ENCODE peak calls at places on chromosomes 13 and 19, in nine cellular contexts. Y is fibroblast of pulmonary artery; E is Calu3; B is DND-41; S is AG04449; F is mesothelial cell of epicardium; G is CD4-positive, alpha-beta T cell; I is foreskin fibroblast; U is A673. J is an unnamed sample.

GRCh38 chr19:19624032-19624570 is 3.9 kb downstream of the LPAR2 start:
- DNase-seq in Y (no peak), E (no peak), B (no peak), S (no peak), F (no peak), G (no peak), I (no peak), U (no peak), J (no peak)

GRCh38 chr13:98475521-98475920 is 101.4 kb downstream of the STK24 start:
- DNase-seq in Y (no peak), E (peak), B (no peak), S (no peak), F (no peak), G (no peak), I (no peak), U (no peak), J (no peak)

GRCh38 chr19:11446652-11447301 is 11.3 kb downstream of the PRKCSH start:
- DNase-seq in Y (peak), E (peak), B (peak), S (no peak), F (no peak), G (peak), I (no peak), U (peak), J (peak)

GRCh38 chr19:46271488-46272197 is 25.2 kb upstream of the HIF3A start:
- DNase-seq in Y (peak), E (no peak), B (no peak), S (peak), F (no peak), G (no peak), I (peak), U (no peak), J (no peak)

GRCh38 chr19:13208131-13208963 is 58.1 kb downstream of the IER2 start:
- DNase-seq in Y (peak), E (no peak), B (no peak), S (peak), F (no peak), G (peak), I (peak), U (peak), J (peak)

GRCh38 chr13:106118996-106119395 is 416.5 kb downstream of the EFNB2 start:
- DNase-seq in Y (peak), E (no peak), B (no peak), S (no peak), F (no peak), G (no peak), I (no peak), U (no peak), J (no peak)

GRCh38 chr19:5578094-5578846 is 10.5 kb upstream of the TINCR start:
- DNase-seq in Y (peak), E (peak), B (peak), S (no peak), F (peak), G (peak), I (peak), U (peak), J (peak)

GRCh38 chr13:113209880-113210421 is 538 bp downstream of the CUL4A start:
- DNase-seq in Y (peak), E (peak), B (peak), S (no peak), F (peak), G (peak), I (no peak), U (peak), J (peak)

GRCh38 chr19:57068921-57069697 is 50.7 kb upstream of the USP29 start:
- DNase-seq in Y (no peak), E (no peak), B (peak), S (no peak), F (no peak), G (no peak), I (no peak), U (peak), J (no peak)
- TF ChIP-seq CTCF in Y (no peak), E (peak), B (peak), S (no peak), F (no peak), G (no peak), I (no peak), U (peak), J (no peak)

GRCh38 chr13:110444226-110444653 is 117.3 kb downstream of the RAB20 start:
- DNase-seq in Y (peak), E (peak), B (no peak), S (no peak), F (no peak), G (no peak), I (peak), U (no peak), J (no peak)
- TF ChIP-seq CTCF in Y (peak), E (no peak), B (peak), S (no peak), F (no peak), G (no peak), I (peak), U (no peak), J (no peak)

DNA sequence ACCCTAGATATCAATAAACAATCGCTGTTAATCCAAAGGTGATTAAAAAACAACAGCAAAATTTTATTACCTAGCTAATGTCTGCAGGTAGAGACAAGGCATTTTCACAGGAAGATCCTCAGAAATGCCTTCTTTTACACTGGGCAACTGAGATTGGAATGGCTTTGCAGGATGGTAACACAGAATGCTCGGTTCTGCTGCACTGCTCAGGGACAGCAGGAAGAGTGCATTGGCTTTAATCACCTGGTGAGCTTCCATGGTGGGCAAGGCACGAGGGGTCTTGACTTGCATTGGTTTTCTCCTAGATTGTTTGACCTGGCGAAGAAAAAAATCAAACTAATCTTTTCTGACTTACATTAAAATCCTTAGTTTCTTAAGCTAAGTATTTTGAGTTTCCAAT is 68.3 kb upstream of the FBXL3 start:
- DNase-seq in Y (no peak), E (no peak), B (no peak), S (no peak), F (no peak), G (no peak), I (no peak), U (no peak), J (no peak)
- TF ChIP-seq CTCF in Y (no peak), E (no peak), B (no peak), S (no peak), F (no peak), G (no peak), I (no peak), U (no peak), J (no peak)

DNA sequence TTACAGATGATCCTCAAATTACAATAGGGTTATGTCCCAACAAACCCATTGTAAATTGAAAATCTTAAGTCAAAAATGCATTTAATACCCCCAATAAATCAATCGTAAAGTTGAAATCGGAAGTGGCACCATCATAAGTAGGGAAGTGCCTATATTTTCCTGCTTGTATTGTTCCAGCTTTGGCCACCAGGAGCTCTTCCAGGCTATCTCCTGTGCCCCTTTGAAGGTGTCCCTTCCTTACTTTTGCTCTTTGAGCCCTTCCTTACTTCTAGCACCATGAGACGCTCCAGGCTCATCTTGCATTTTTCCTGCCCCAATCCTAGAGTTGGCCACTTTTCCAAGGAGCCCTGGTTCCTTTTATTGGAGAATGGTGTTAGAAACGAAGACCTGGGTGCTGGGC is 163.0 kb upstream of the TSC22D1 start:
- DNase-seq in Y (no peak), E (no peak), B (no peak), S (no peak), F (no peak), G (no peak), I (no peak), U (no peak), J (no peak)
- TF ChIP-seq CTCF in Y (peak), E (no peak), B (no peak), S (no peak), F (no peak), G (no peak), I (no peak), U (peak), J (no peak)

GRCh38 chr13:85970727-85971126 is 171.5 kb upstream of the SLITRK6 start:
- DNase-seq in Y (peak), E (no peak), B (no peak), S (no peak), F (no peak), G (no peak), I (no peak), U (peak), J (no peak)
- TF ChIP-seq CTCF in Y (peak), E (no peak), B (no peak), S (no peak), F (peak), G (no peak), I (no peak), U (peak), J (no peak)

GRCh38 chr19:51688665-51689571 is 4.2 kb upstream of the SPACA6 start:
- DNase-seq in Y (peak), E (peak), B (no peak), S (peak), F (peak), G (no peak), I (peak), U (peak), J (no peak)
- TF ChIP-seq CTCF in Y (no peak), E (no peak), B (no peak), S (no peak), F (no peak), G (no peak), I (no peak), U (no peak), J (no peak)

GRCh38 chr19:44092108-44092507 is 2.1 kb upstream of the ZNF224 start:
- DNase-seq in Y (no peak), E (no peak), B (no peak), S (no peak), F (no peak), G (no peak), I (no peak), U (no peak), J (no peak)

GRCh38 chr19:44093931-44094765 is at the start of gene ZNF224:
- DNase-seq in Y (peak), E (peak), B (peak), S (no peak), F (peak), G (peak), I (peak), U (peak), J (peak)
- TF ChIP-seq CTCF in Y (no peak), E (no peak), B (no peak), S (no peak), F (no peak), G (no peak), I (no peak), U (no peak), J (no peak)